ENCODE peak calls at places on chromosomes 12 and 14, in nine cellular contexts. W, R, G, B, Y, E, A, Z and L are unnamed samples. For H3K27me3, the result is how much of the 10 kb centered on the place peaks cover.

GRCh38 chr14:39229222-39229543 is 4.5 kb upstream of the MIA2 start:
- DNase-seq in Z (no peak), R (no peak), A (no peak), G (no peak), W (no peak), E (no peak), B (no peak), Y (no peak), L (peak)

GRCh38 chr12:75854681-75855309 is 176.8 kb downstream of the PHLDA1 start:
- DNase-seq in W (no peak), G (no peak), Z (no peak), E (no peak), B (no peak), A (no peak), Y (no peak), R (no peak), L (no peak)

GRCh38 chr14:64324461-64325255 is 30.5 kb upstream of the ESR2 start:
- DNase-seq in A (peak), G (peak), B (no peak), W (no peak), Y (no peak), Z (no peak), R (no peak), E (no peak), L (no peak)

GRCh38 chr12:132631357-132632065 is 12.9 kb downstream of the P2RX2 start:
- DNase-seq in G (no peak), B (no peak), Z (no peak), E (no peak), W (no peak), A (no peak), R (no peak), Y (no peak), L (no peak)

GRCh38 chr12:100672075-100672592 is 98.7 kb downstream of the GAS2L3 start:
- DNase-seq in Z (no peak), W (peak), A (peak), B (no peak), E (peak), G (peak), R (no peak), Y (no peak), L (peak)

GRCh38 chr14:101068958-101069549 is 165.5 kb upstream of the RTL1 start:
- DNase-seq in Y (no peak), Z (no peak), R (no peak), A (no peak), B (no peak), G (no peak), E (no peak), W (no peak), L (no peak)

GRCh38 chr14:21215130-21215878 is 53.9 kb downstream of the HNRNPC start:
- DNase-seq in E (no peak), B (no peak), Y (no peak), R (no peak), Z (no peak), A (no peak), G (no peak), W (no peak), L (no peak)

GRCh38 chr14:59342516-59343484 is 122.4 kb downstream of the GPR135 start:
- DNase-seq in Y (no peak), B (no peak), Z (peak), R (no peak), G (no peak), E (peak), A (no peak), W (no peak), L (no peak)

GRCh38 chr14:37598085-37598972 is 2.9 kb downstream of the TTC6 start:
- DNase-seq in E (peak), R (no peak), W (no peak), B (peak), G (peak), A (no peak), Z (no peak), Y (no peak), L (no peak)
- H3K27me3 ChIP-seq in E (under half), R (half or more), W (under half), B (half or more), G (half or more), A (half or more), Z (under half), Y (under half), L (under half)

DNA sequence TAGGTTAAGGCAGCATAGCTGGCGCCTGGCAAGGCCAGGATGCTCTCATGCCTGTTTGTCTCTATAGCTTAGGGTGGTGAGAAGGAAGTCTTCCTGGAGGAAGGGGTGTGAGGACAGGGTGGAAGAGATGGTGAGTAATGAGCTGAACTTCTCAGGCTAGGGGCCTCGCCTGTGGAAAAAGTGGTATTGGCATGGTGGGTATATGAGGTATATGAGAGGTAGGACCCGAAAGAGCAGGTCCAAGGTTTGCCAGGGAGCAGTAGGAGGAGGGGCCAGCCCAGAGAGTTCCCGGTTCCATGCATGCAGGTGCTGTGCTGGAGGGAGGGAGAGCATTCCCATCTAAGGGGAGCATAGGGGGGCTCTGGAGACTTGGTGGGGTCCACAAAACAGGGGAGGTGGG is 13.4 kb downstream of the TAMALIN start:
- DNase-seq in G (no peak), W (no peak), Y (no peak), B (no peak), E (no peak), A (no peak), R (no peak), Z (no peak), L (no peak)
- H3K4me3 ChIP-seq in G (no peak), W (no peak), Y (no peak), B (no peak), E (no peak), A (no peak), R (no peak), Z (no peak), L (no peak)

GRCh38 chr12:3379079-3379478 is 111.9 kb upstream of the PRMT8 start:
- DNase-seq in R (no peak), A (no peak), G (no peak), W (no peak), Y (no peak), Z (no peak), E (no peak), B (no peak), L (no peak)

GRCh38 chr12:3381059-3382047 is 109.7 kb upstream of the PRMT8 start:
- DNase-seq in E (no peak), Y (no peak), W (no peak), R (no peak), A (peak), B (peak), Z (no peak), G (no peak), L (no peak)

GRCh38 chr12:3378655-3379054 is 112.3 kb upstream of the PRMT8 start:
- DNase-seq in W (no peak), B (no peak), A (no peak), Y (no peak), Z (no peak), G (no peak), R (no peak), E (no peak), L (no peak)

GRCh38 chr12:3377056-3377455 is 113.9 kb upstream of the PRMT8 start:
- DNase-seq in Z (no peak), B (no peak), Y (no peak), E (no peak), W (no peak), A (no peak), R (no peak), G (no peak), L (no peak)

GRCh38 chr12:3380200-3381020 is 110.6 kb upstream of the PRMT8 start:
- DNase-seq in Y (no peak), Z (no peak), B (peak), W (no peak), E (no peak), G (no peak), A (no peak), R (no peak), L (no peak)
- H3K27me3 ChIP-seq in Y (under half), Z (under half), B (under half), W (under half), E (half or more), G (under half), A (under half), R (under half), L (under half)

DNA sequence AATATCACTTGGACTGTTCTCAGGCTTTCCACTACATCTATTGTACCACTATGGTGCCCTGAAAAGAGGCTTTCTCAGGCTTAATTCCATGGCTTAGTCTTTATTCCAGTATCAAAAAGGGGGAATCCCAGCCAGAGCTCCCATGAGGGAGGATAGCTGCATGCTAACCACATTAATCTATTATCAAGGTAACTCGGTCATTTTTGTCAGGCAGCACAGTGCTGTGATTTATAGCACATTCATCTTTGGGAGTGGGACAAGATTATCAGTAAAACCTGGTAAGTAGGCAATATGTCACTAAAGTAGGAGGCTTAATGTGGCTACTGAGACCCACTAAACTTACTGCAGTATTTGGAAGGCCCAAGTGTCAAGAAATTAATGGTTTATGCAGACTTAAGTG is 58.9 kb downstream of the DAD1 start:
- DNase-seq in Y (no peak), A (no peak), B (no peak), W (no peak), R (no peak), E (no peak), Z (no peak), G (no peak), L (no peak)
- H3K4me3 ChIP-seq in Y (peak), A (no peak), B (no peak), W (no peak), R (no peak), E (no peak), Z (no peak), G (no peak), L (no peak)